ENCODE peak calls at places on chromosomes 5 and 9, in eight cellular contexts. One of them, this sample, is unnamed.

GRCh38 chr9:76817489-76817888 is 53.3 kb downstream of the PCA3 start:
- DNase-seq in NCI-H1417: no peak
- DNase-seq in mucosa of gallbladder: no peak
- DNase-seq in Jurkat, Clone E6-1: no peak
- DNase-seq in K562: no peak
- DNase-seq in brain microvascular endothelial cell: peak
- DNase-seq in frontal cortex: no peak
- DNase-seq in GM04504: peak
- DNase-seq in this sample: no peak

GRCh38 chr9:138068601-138069035 is 191.0 kb downstream of the CACNA1B start:
- DNase-seq in NCI-H1417: no peak
- DNase-seq in mucosa of gallbladder: no peak
- DNase-seq in Jurkat, Clone E6-1: no peak
- DNase-seq in K562: no peak
- DNase-seq in brain microvascular endothelial cell: no peak
- DNase-seq in frontal cortex: no peak
- DNase-seq in GM04504: no peak
- DNase-seq in this sample: no peak

GRCh38 chr5:14265574-14265973 is 122.4 kb downstream of the TRIO start:
- DNase-seq in NCI-H1417: no peak
- DNase-seq in mucosa of gallbladder: no peak
- DNase-seq in Jurkat, Clone E6-1: no peak
- DNase-seq in K562: no peak
- DNase-seq in brain microvascular endothelial cell: peak
- DNase-seq in frontal cortex: no peak
- DNase-seq in GM04504: peak
- DNase-seq in this sample: no peak

GRCh38 chr9:129149442-129149841 is 28.6 kb downstream of the IER5L start:
- DNase-seq in NCI-H1417: no peak
- DNase-seq in mucosa of gallbladder: no peak
- DNase-seq in Jurkat, Clone E6-1: no peak
- DNase-seq in K562: no peak
- DNase-seq in brain microvascular endothelial cell: no peak
- DNase-seq in frontal cortex: no peak
- DNase-seq in GM04504: no peak
- DNase-seq in this sample: no peak

GRCh38 chr9:81848472-81848871 is 79.8 kb upstream of the SPATA31D4 start:
- DNase-seq in NCI-H1417: no peak
- DNase-seq in mucosa of gallbladder: no peak
- DNase-seq in Jurkat, Clone E6-1: no peak
- DNase-seq in K562: no peak
- DNase-seq in brain microvascular endothelial cell: no peak
- DNase-seq in frontal cortex: no peak
- DNase-seq in GM04504: peak
- DNase-seq in this sample: no peak

GRCh38 chr5:15252331-15252730 is 247.6 kb upstream of the FBXL7 start:
- DNase-seq in NCI-H1417: no peak
- DNase-seq in mucosa of gallbladder: no peak
- DNase-seq in Jurkat, Clone E6-1: no peak
- DNase-seq in K562: no peak
- DNase-seq in brain microvascular endothelial cell: no peak
- DNase-seq in frontal cortex: no peak
- DNase-seq in GM04504: no peak
- DNase-seq in this sample: no peak

GRCh38 chr5:159995841-159996240 is 13.1 kb upstream of the TTC1 start:
- DNase-seq in NCI-H1417: no peak
- DNase-seq in mucosa of gallbladder: no peak
- DNase-seq in Jurkat, Clone E6-1: no peak
- DNase-seq in K562: no peak
- DNase-seq in brain microvascular endothelial cell: no peak
- DNase-seq in frontal cortex: no peak
- DNase-seq in GM04504: no peak
- DNase-seq in this sample: no peak

GRCh38 chr9:137454506-137455360 is 4.4 kb downstream of the NSMF start:
- DNase-seq in NCI-H1417: no peak
- DNase-seq in mucosa of gallbladder: peak
- DNase-seq in Jurkat, Clone E6-1: no peak
- DNase-seq in K562: no peak
- DNase-seq in brain microvascular endothelial cell: no peak
- DNase-seq in frontal cortex: no peak
- DNase-seq in GM04504: no peak
- DNase-seq in this sample: no peak

GRCh38 chr9:110592075-110592830 is 12.7 kb upstream of the SVEP1 start:
- DNase-seq in NCI-H1417: no peak
- DNase-seq in mucosa of gallbladder: no peak
- DNase-seq in Jurkat, Clone E6-1: no peak
- DNase-seq in K562: no peak
- DNase-seq in brain microvascular endothelial cell: no peak
- DNase-seq in frontal cortex: no peak
- DNase-seq in GM04504: no peak
- DNase-seq in this sample: no peak

GRCh38 chr9:136721339-136722092 is 9.1 kb downstream of the DIPK1B start:
- DNase-seq in NCI-H1417: no peak
- DNase-seq in mucosa of gallbladder: no peak
- DNase-seq in Jurkat, Clone E6-1: no peak
- DNase-seq in K562: no peak
- DNase-seq in brain microvascular endothelial cell: peak
- DNase-seq in frontal cortex: peak
- DNase-seq in GM04504: no peak
- DNase-seq in this sample: no peak

GRCh38 chr5:141508808-141509611 is 20.1 kb downstream of the PCDHGC5 start:
- DNase-seq in NCI-H1417: peak
- DNase-seq in mucosa of gallbladder: peak
- DNase-seq in Jurkat, Clone E6-1: no peak
- DNase-seq in K562: no peak
- DNase-seq in brain microvascular endothelial cell: peak
- DNase-seq in frontal cortex: no peak
- DNase-seq in GM04504: peak
- DNase-seq in this sample: peak

GRCh38 chr9:114317665-114318357 is 5.1 kb upstream of the ORM1 start:
- DNase-seq in NCI-H1417: no peak
- DNase-seq in mucosa of gallbladder: no peak
- DNase-seq in Jurkat, Clone E6-1: no peak
- DNase-seq in K562: no peak
- DNase-seq in brain microvascular endothelial cell: no peak
- DNase-seq in frontal cortex: no peak
- DNase-seq in GM04504: peak
- DNase-seq in this sample: no peak

GRCh38 chr5:119524461-119524860 is 72.2 kb downstream of the HSD17B4 start:
- DNase-seq in NCI-H1417: no peak
- DNase-seq in mucosa of gallbladder: no peak
- DNase-seq in Jurkat, Clone E6-1: no peak
- DNase-seq in K562: no peak
- DNase-seq in brain microvascular endothelial cell: no peak
- DNase-seq in frontal cortex: no peak
- DNase-seq in GM04504: no peak
- DNase-seq in this sample: no peak

GRCh38 chr9:31140316-31140715 is 1244.1 kb upstream of the ACO1 start:
- DNase-seq in NCI-H1417: no peak
- DNase-seq in mucosa of gallbladder: no peak
- DNase-seq in Jurkat, Clone E6-1: peak
- DNase-seq in K562: no peak
- DNase-seq in brain microvascular endothelial cell: no peak
- DNase-seq in frontal cortex: no peak
- DNase-seq in GM04504: no peak
- DNase-seq in this sample: no peak

GRCh38 chr5:159951387-159951786 is 35.1 kb downstream of the ADRA1B start:
- DNase-seq in NCI-H1417: no peak
- DNase-seq in mucosa of gallbladder: no peak
- DNase-seq in Jurkat, Clone E6-1: peak
- DNase-seq in K562: peak
- DNase-seq in brain microvascular endothelial cell: peak
- DNase-seq in frontal cortex: no peak
- DNase-seq in GM04504: no peak
- DNase-seq in this sample: peak

This sample was measured in DND-41.